ENCODE peak calls at places on chromosomes 5 and 9, in seven cellular contexts. One of them, this sample, is unnamed. For H3K79me1, the result is how much of the 10 kb centered on the place peaks cover.

GRCh38 chr5:145660897-145661650 is 174.1 kb downstream of the PRELID2 start:
- DNase-seq in neuronal stem cell: no peak
- DNase-seq in H1: no peak
- DNase-seq in mesendoderm: no peak
- DNase-seq in mesenchymal stem cell: no peak
- DNase-seq in trophoblast cell: no peak
- DNase-seq in H9: no peak
- DNase-seq in this sample: peak

GRCh38 chr5:171562822-171563221 is 143.4 kb downstream of the FGF18 start:
- DNase-seq in neuronal stem cell: no peak
- DNase-seq in H1: no peak
- DNase-seq in H9: no peak
- DNase-seq in trophoblast cell: no peak
- DNase-seq in mesendoderm: no peak
- DNase-seq in mesenchymal stem cell: peak
- DNase-seq in this sample: peak

GRCh38 chr5:137666109-137666850 is 69.6 kb downstream of the KLHL3 start:
- DNase-seq in mesendoderm: no peak
- DNase-seq in trophoblast cell: no peak
- DNase-seq in mesenchymal stem cell: no peak
- DNase-seq in H9: no peak
- DNase-seq in neuronal stem cell: no peak
- DNase-seq in H1: no peak
- DNase-seq in this sample: peak

GRCh38 chr9:5832093-5832542 is 799 bp downstream of the ERMP1 start:
- DNase-seq in H9: no peak
- DNase-seq in trophoblast cell: no peak
- DNase-seq in H1: no peak
- DNase-seq in neuronal stem cell: no peak
- DNase-seq in mesendoderm: no peak
- DNase-seq in mesenchymal stem cell: no peak
- DNase-seq in this sample: no peak

GRCh38 chr5:160303690-160304089 is 8.7 kb downstream of the CCNJL start:
- DNase-seq in mesenchymal stem cell: no peak
- DNase-seq in trophoblast cell: no peak
- DNase-seq in H9: no peak
- DNase-seq in neuronal stem cell: no peak
- DNase-seq in H1: no peak
- DNase-seq in mesendoderm: no peak
- DNase-seq in this sample: no peak

GRCh38 chr9:82783045-82783444 is 279.9 kb downstream of the RASEF start:
- DNase-seq in trophoblast cell: no peak
- DNase-seq in H1: no peak
- DNase-seq in mesenchymal stem cell: no peak
- DNase-seq in H9: no peak
- DNase-seq in neuronal stem cell: no peak
- DNase-seq in mesendoderm: no peak
- DNase-seq in this sample: no peak

GRCh38 chr5:75681125-75681830 is 36.0 kb downstream of the POC5 start:
- DNase-seq in trophoblast cell: peak
- DNase-seq in neuronal stem cell: no peak
- DNase-seq in mesenchymal stem cell: peak
- DNase-seq in mesendoderm: peak
- DNase-seq in H1: no peak
- DNase-seq in H9: no peak
- DNase-seq in this sample: peak

GRCh38 chr9:70484232-70485130 is 70.0 kb upstream of the KLF9 start:
- DNase-seq in mesendoderm: peak
- DNase-seq in mesenchymal stem cell: peak
- DNase-seq in H1: no peak
- DNase-seq in trophoblast cell: peak
- DNase-seq in H9: peak
- DNase-seq in neuronal stem cell: peak
- DNase-seq in this sample: peak

GRCh38 chr9:15295761-15296405 is 11.1 kb downstream of the TTC39B start:
- DNase-seq in H9: no peak
- DNase-seq in trophoblast cell: peak
- DNase-seq in mesendoderm: no peak
- DNase-seq in H1: peak
- DNase-seq in neuronal stem cell: no peak
- DNase-seq in mesenchymal stem cell: peak
- DNase-seq in this sample: peak

GRCh38 chr5:132263548-132264261 is 6.2 kb downstream of the PDLIM4 start:
- DNase-seq in H9: peak
- DNase-seq in mesenchymal stem cell: peak
- DNase-seq in H1: peak
- DNase-seq in neuronal stem cell: no peak
- DNase-seq in mesendoderm: no peak
- DNase-seq in trophoblast cell: peak
- DNase-seq in this sample: peak

GRCh38 chr5:345404-346195 is 24.1 kb downstream of the AHRR start:
- DNase-seq in neuronal stem cell: no peak
- DNase-seq in mesenchymal stem cell: no peak
- DNase-seq in mesendoderm: peak
- DNase-seq in trophoblast cell: no peak
- DNase-seq in H9: peak
- DNase-seq in H1: peak
- DNase-seq in this sample: no peak

GRCh38 chr9:71249729-71250317 is 128.4 kb upstream of the TRPM3 start:
- DNase-seq in H1: no peak
- DNase-seq in mesenchymal stem cell: peak
- DNase-seq in H9: no peak
- DNase-seq in trophoblast cell: peak
- DNase-seq in mesendoderm: peak
- DNase-seq in neuronal stem cell: peak
- DNase-seq in this sample: peak

GRCh38 chr5:180133060-180133459 is 61.5 kb upstream of the RNF130 start:
- DNase-seq in mesendoderm: no peak
- DNase-seq in trophoblast cell: no peak
- DNase-seq in neuronal stem cell: no peak
- DNase-seq in H1: peak
- DNase-seq in mesenchymal stem cell: no peak
- DNase-seq in H9: no peak
- DNase-seq in this sample: no peak

GRCh38 chr5:58886315-58887207 is 303.7 kb downstream of the RAB3C start:
- DNase-seq in H1: peak
- DNase-seq in H9: peak
- DNase-seq in trophoblast cell: peak
- DNase-seq in neuronal stem cell: peak
- DNase-seq in mesendoderm: peak
- DNase-seq in mesenchymal stem cell: peak
- DNase-seq in this sample: peak

GRCh38 chr9:93648836-93649235 is 72.5 kb downstream of the PHF2 start:
- DNase-seq in H1: no peak
- DNase-seq in mesendoderm: no peak
- DNase-seq in mesenchymal stem cell: no peak
- DNase-seq in neuronal stem cell: no peak
- DNase-seq in H9: no peak
- DNase-seq in trophoblast cell: no peak
- DNase-seq in this sample: no peak

GRCh38 chr9:83034026-83034425 is 28.9 kb downstream of the RASEF start:
- DNase-seq in H9: no peak
- DNase-seq in trophoblast cell: no peak
- DNase-seq in H1: no peak
- DNase-seq in mesenchymal stem cell: peak
- DNase-seq in neuronal stem cell: no peak
- DNase-seq in mesendoderm: no peak
- DNase-seq in this sample: peak

GRCh38 chr9:14362175-14362574 is 48.2 kb upstream of the NFIB start:
- DNase-seq in mesenchymal stem cell: peak
- DNase-seq in H9: no peak
- DNase-seq in neuronal stem cell: no peak
- DNase-seq in trophoblast cell: no peak
- DNase-seq in H1: no peak
- DNase-seq in mesendoderm: no peak
- DNase-seq in this sample: peak

GRCh38 chr5:171630047-171630669 is 155.5 kb upstream of the SMIM23 start:
- DNase-seq in H1: peak
- DNase-seq in mesenchymal stem cell: peak
- DNase-seq in H9: peak
- DNase-seq in mesendoderm: peak
- DNase-seq in neuronal stem cell: peak
- DNase-seq in trophoblast cell: peak
- DNase-seq in this sample: peak

GRCh38 chr9:91379461-91379860 is 17.7 kb upstream of the AUH start:
- DNase-seq in neuronal stem cell: no peak
- DNase-seq in trophoblast cell: peak
- DNase-seq in H9: no peak
- DNase-seq in mesenchymal stem cell: peak
- DNase-seq in H1: no peak
- DNase-seq in mesendoderm: no peak
- DNase-seq in this sample: no peak

GRCh38 chr5:13591621-13592020 is 352.9 kb downstream of the DNAH5 start:
- DNase-seq in trophoblast cell: no peak
- DNase-seq in H9: no peak
- DNase-seq in H1: no peak
- DNase-seq in mesendoderm: no peak
- DNase-seq in mesenchymal stem cell: peak
- DNase-seq in neuronal stem cell: no peak
- DNase-seq in this sample: peak

GRCh38 chr5:143055596-143056330 is 285.6 kb downstream of the ARHGAP26 start:
- DNase-seq in mesendoderm: no peak
- DNase-seq in neuronal stem cell: no peak
- DNase-seq in mesenchymal stem cell: peak
- DNase-seq in H1: no peak
- DNase-seq in H9: no peak
- DNase-seq in trophoblast cell: no peak
- DNase-seq in this sample: peak

GRCh38 chr5:1769752-1770442 is 29.7 kb downstream of the MRPL36 start:
- DNase-seq in trophoblast cell: no peak
- DNase-seq in neuronal stem cell: no peak
- DNase-seq in H1: no peak
- DNase-seq in mesenchymal stem cell: no peak
- DNase-seq in mesendoderm: no peak
- DNase-seq in H9: no peak
- DNase-seq in this sample: no peak

GRCh38 chr9:25936031-25936430 is 257.8 kb upstream of the TUSC1 start:
- DNase-seq in H1: no peak
- DNase-seq in mesendoderm: no peak
- DNase-seq in mesenchymal stem cell: no peak
- DNase-seq in H9: no peak
- DNase-seq in neuronal stem cell: no peak
- DNase-seq in trophoblast cell: no peak
- DNase-seq in this sample: no peak

GRCh38 chr9:33307067-33307466 is 16.8 kb downstream of the NFX1 start:
- DNase-seq in trophoblast cell: peak
- DNase-seq in H9: no peak
- DNase-seq in mesendoderm: no peak
- DNase-seq in mesenchymal stem cell: no peak
- DNase-seq in H1: no peak
- DNase-seq in neuronal stem cell: no peak
- DNase-seq in this sample: no peak

GRCh38 chr9:136059321-136059791 is 35.7 kb downstream of the NACC2 start:
- DNase-seq in trophoblast cell: no peak
- DNase-seq in mesendoderm: no peak
- DNase-seq in mesenchymal stem cell: no peak
- DNase-seq in H9: no peak
- DNase-seq in H1: no peak
- DNase-seq in neuronal stem cell: no peak
- DNase-seq in this sample: no peak

GRCh38 chr9:21871256-21871975 is 69.0 kb downstream of the MTAP start:
- DNase-seq in neuronal stem cell: no peak
- DNase-seq in H9: no peak
- DNase-seq in mesenchymal stem cell: no peak
- DNase-seq in trophoblast cell: peak
- DNase-seq in mesendoderm: no peak
- DNase-seq in H1: no peak
- DNase-seq in this sample: no peak

GRCh38 chr5:31485376-31486207 is 46.3 kb downstream of the DROSHA start:
- DNase-seq in H9: no peak
- DNase-seq in mesendoderm: no peak
- DNase-seq in trophoblast cell: no peak
- DNase-seq in H1: no peak
- DNase-seq in neuronal stem cell: no peak
- DNase-seq in mesenchymal stem cell: no peak
- DNase-seq in this sample: no peak

DNA sequence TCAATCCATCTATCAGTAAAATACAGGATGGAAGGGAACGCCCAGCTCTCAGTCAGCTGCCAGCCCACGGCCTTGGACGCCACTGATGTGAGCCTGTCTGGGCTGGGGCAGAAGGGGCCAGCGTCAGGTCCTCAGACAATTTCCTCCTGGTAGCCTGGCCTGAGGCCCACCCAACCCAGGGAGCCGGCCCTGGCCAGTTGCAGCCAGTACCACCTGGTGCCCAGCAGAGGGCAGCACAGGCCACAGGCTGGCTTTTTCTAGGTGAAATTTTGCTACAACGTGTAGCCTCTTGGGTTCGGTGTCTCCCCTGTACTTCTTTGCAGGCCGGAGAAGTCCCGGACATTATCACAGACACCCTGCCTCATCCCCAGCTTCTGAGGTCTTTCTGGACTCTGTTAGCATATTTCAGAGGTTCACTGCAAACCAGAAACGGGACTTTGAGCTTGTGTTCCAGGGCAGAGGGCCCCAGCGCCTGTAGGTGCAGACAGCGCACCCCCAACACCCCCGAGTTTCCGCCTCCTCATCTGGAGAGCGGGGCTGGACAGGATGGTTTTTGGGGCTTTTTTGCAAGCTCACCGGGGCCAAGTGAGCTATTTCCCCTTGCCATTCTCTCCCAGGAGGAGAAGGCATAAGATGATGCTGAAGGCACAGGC is 45.9 kb upstream of the KCNMB1 start:
- DNase-seq in H1: peak
- DNase-seq in mesenchymal stem cell: peak
- DNase-seq in mesendoderm: peak
- DNase-seq in neuronal stem cell: peak
- DNase-seq in H9: peak
- DNase-seq in trophoblast cell: peak
- DNase-seq in this sample: peak
- H3K79me1 ChIP-seq in H1: under half
- H3K79me1 ChIP-seq in mesenchymal stem cell: under half
- H3K79me1 ChIP-seq in mesendoderm: under half
- H3K79me1 ChIP-seq in neuronal stem cell: under half
- H3K79me1 ChIP-seq in H9: under half
- H3K79me1 ChIP-seq in trophoblast cell: under half
- H3K79me1 ChIP-seq in this sample: under half

GRCh38 chr5:32490972-32491557 is 46.5 kb upstream of the ZFR start:
- DNase-seq in mesendoderm: no peak
- DNase-seq in mesenchymal stem cell: no peak
- DNase-seq in H1: no peak
- DNase-seq in trophoblast cell: no peak
- DNase-seq in H9: no peak
- DNase-seq in neuronal stem cell: no peak
- DNase-seq in this sample: no peak
- H3K79me1 ChIP-seq in mesendoderm: under half
- H3K79me1 ChIP-seq in mesenchymal stem cell: under half
- H3K79me1 ChIP-seq in H1: under half
- H3K79me1 ChIP-seq in trophoblast cell: under half
- H3K79me1 ChIP-seq in H9: under half
- H3K79me1 ChIP-seq in neuronal stem cell: under half
- H3K79me1 ChIP-seq in this sample: under half

GRCh38 chr5:90097082-90097477 is 312.5 kb downstream of the CETN3 start:
- DNase-seq in mesendoderm: peak
- DNase-seq in mesenchymal stem cell: no peak
- DNase-seq in neuronal stem cell: no peak
- DNase-seq in H9: no peak
- DNase-seq in H1: no peak
- DNase-seq in trophoblast cell: peak
- DNase-seq in this sample: no peak
- H3K79me1 ChIP-seq in mesendoderm: under half
- H3K79me1 ChIP-seq in mesenchymal stem cell: under half
- H3K79me1 ChIP-seq in neuronal stem cell: under half
- H3K79me1 ChIP-seq in H9: under half
- H3K79me1 ChIP-seq in H1: under half
- H3K79me1 ChIP-seq in trophoblast cell: under half
- H3K79me1 ChIP-seq in this sample: under half

GRCh38 chr9:121304707-121305106 is 36.7 kb downstream of the GSN start:
- DNase-seq in H9: no peak
- DNase-seq in trophoblast cell: no peak
- DNase-seq in H1: no peak
- DNase-seq in neuronal stem cell: no peak
- DNase-seq in mesendoderm: no peak
- DNase-seq in mesenchymal stem cell: no peak
- DNase-seq in this sample: no peak
- H3K79me1 ChIP-seq in H9: under half
- H3K79me1 ChIP-seq in trophoblast cell: under half
- H3K79me1 ChIP-seq in H1: under half
- H3K79me1 ChIP-seq in neuronal stem cell: under half
- H3K79me1 ChIP-seq in mesendoderm: under half
- H3K79me1 ChIP-seq in mesenchymal stem cell: half or more
- H3K79me1 ChIP-seq in this sample: under half

This sample was measured in IMR-90.